ENCODE peak calls at places on chromosomes 16 and 17, in six cellular contexts. L, K, O, P, A and D are unnamed samples.

GRCh38 chr16:67459066-67459857 is 21.7 kb downstream of the ATP6V0D1 start:
- DNase-seq in A (no peak), P (peak; percentile 66), K (no peak), L (no peak), O (no peak), D (no peak)

GRCh38 chr16:80147021-80147680 is 393.6 kb upstream of the DYNLRB2 start:
- DNase-seq in A (no peak), O (no peak), K (no peak), L (no peak), P (no peak), D (no peak)

GRCh38 chr16:49643429-49644142 is 212.3 kb downstream of the ZNF423 start:
- DNase-seq in A (no peak), L (peak; percentile 66), O (no peak), K (no peak), P (no peak), D (no peak)

GRCh38 chr17:13273744-13274295 is 256.0 kb upstream of the ELAC2 start:
- DNase-seq in O (peak; percentile 49), P (no peak), K (no peak), L (no peak), A (no peak), D (peak; percentile 43)

GRCh38 chr17:43979011-43979410 is 25.3 kb upstream of the PYY start:
- DNase-seq in O (no peak), K (no peak), P (no peak), A (no peak), L (no peak), D (no peak)

GRCh38 chr17:48100591-48101011 is 677 bp downstream of the CBX1 start:
- DNase-seq in P (peak; percentile 67), O (peak; percentile 66), L (no peak), A (no peak), K (peak; percentile 55), D (peak; percentile 79)

GRCh38 chr16:6576646-6577045 is 756.0 kb upstream of the RBFOX1 start:
- DNase-seq in O (no peak), P (no peak), A (no peak), K (no peak), L (no peak), D (no peak)

GRCh38 chr17:82367724-82368524 is 3.6 kb upstream of the UTS2R start:
- DNase-seq in L (no peak), P (peak; percentile 13), O (no peak), A (no peak), K (no peak), D (peak; percentile 29)

GRCh38 chr16:24409045-24409444 is 130.3 kb upstream of the RBBP6 start:
- DNase-seq in K (no peak), L (no peak), P (no peak), A (no peak), O (no peak), D (peak; percentile 29)

GRCh38 chr16:55944377-55944802 is 69.2 kb upstream of the CES5A start:
- DNase-seq in K (peak; percentile 70), L (peak; percentile 10), O (peak; percentile 13), A (peak; percentile 11), P (peak; percentile 79), D (peak; percentile 59)

GRCh38 chr16:86872126-86872525 is 293.8 kb downstream of the FOXL1 start:
- DNase-seq in P (no peak), L (no peak), K (no peak), A (no peak), O (no peak), D (no peak)

GRCh38 chr16:17921357-17921978 is 415.1 kb downstream of the NPIPA8 start:
- DNase-seq in K (no peak), P (no peak), L (no peak), O (no peak), A (peak; percentile 22), D (peak; percentile 3)

GRCh38 chr16:4109250-4109736 is 6.9 kb downstream of the ADCY9 start:
- DNase-seq in P (no peak), K (no peak), O (no peak), L (no peak), A (no peak), D (no peak)

GRCh38 chr17:33012522-33013033 is 20.9 kb downstream of the SPACA3 start:
- DNase-seq in P (no peak), K (no peak), L (peak; percentile 81), O (peak; percentile 87), A (no peak), D (peak; percentile 85)